ENCODE peak calls at places on chromosomes 7 and 10, in ten cellular contexts. P is endodermal cell; C is H9; J is IMR-90; A is transverse colon; W is tibial nerve; N is CD4-positive, alpha-beta T cell; K is hepatocyte; F is foreskin fibroblast; D is BJ. S is an unnamed sample.

GRCh38 chr10:76432274-76433012 is 1001.0 kb downstream of the LRMDA start:
- DNase-seq in P (peak; percentile 72), C (no peak), J (peak; percentile 74), A (peak; percentile 27), W (no peak), N (no peak), K (no peak), F (peak; percentile 94), D (peak; percentile 56), S (peak; percentile 45)

GRCh38 chr7:70400829-70401380 is 731.0 kb upstream of the GALNT17 start:
- DNase-seq in P (no peak), C (no peak), J (no peak), A (no peak), W (no peak), N (no peak), K (no peak), F (no peak), D (no peak), S (no peak)

GRCh38 chr7:148474421-148474820 is 116.1 kb upstream of the C7orf33 start:
- DNase-seq in P (no peak), C (no peak), J (no peak), A (no peak), W (no peak), N (no peak), K (no peak), F (no peak), D (no peak), S (no peak)

GRCh38 chr7:134599371-134599770 is 47.3 kb upstream of the BPGM start:
- DNase-seq in P (no peak), C (no peak), J (no peak), A (no peak), W (no peak), N (no peak), K (no peak), F (no peak), D (no peak), S (no peak)

GRCh38 chr10:11454958-11455566 is 156.4 kb downstream of the USP6NL start:
- DNase-seq in P (peak; percentile 73), C (peak; percentile 37), J (no peak), A (no peak), W (no peak), N (no peak), K (no peak), F (no peak), D (no peak), S (no peak)

GRCh38 chr7:139043823-139044812 is 8.3 kb upstream of the ZC3HAV1L start:
- DNase-seq in P (no peak), C (no peak), J (peak; percentile 44), A (peak; percentile 51), W (no peak), N (peak; percentile 52), K (no peak), F (no peak), D (no peak), S (no peak)

GRCh38 chr10:65581426-65582026 is 1344.3 kb upstream of the LRRTM3 start:
- DNase-seq in P (no peak), C (no peak), J (no peak), A (no peak), W (no peak), N (no peak), K (no peak), F (no peak), D (no peak), S (no peak)

GRCh38 chr10:29736325-29737208 is 101.8 kb upstream of the SVIL start:
- DNase-seq in P (peak; percentile 88), C (peak; percentile 68), J (peak; percentile 55), A (peak; percentile 70), W (peak; percentile 44), N (no peak), K (peak; percentile 89), F (peak; percentile 89), D (no peak), S (no peak)

GRCh38 chr10:92407305-92408016 is 116.5 kb downstream of the MARCHF5 start:
- DNase-seq in P (no peak), C (no peak), J (no peak), A (no peak), W (no peak), N (no peak), K (no peak), F (peak; percentile 20), D (no peak), S (no peak)

GRCh38 chr10:79282388-79282787 is 64.9 kb upstream of the PPIF start:
- DNase-seq in P (no peak), C (no peak), J (no peak), A (no peak), W (no peak), N (no peak), K (no peak), F (no peak), D (no peak), S (no peak)

GRCh38 chr10:43264324-43264986 is 2.4 kb downstream of the RASGEF1A start:
- DNase-seq in P (peak; percentile 43), C (no peak), J (no peak), A (peak; percentile 5), W (no peak), N (no peak), K (no peak), F (no peak), D (no peak), S (no peak)

GRCh38 chr7:43018446-43018845 is 86.3 kb downstream of the MRPL32 start:
- DNase-seq in P (no peak), C (no peak), J (no peak), A (no peak), W (no peak), N (no peak), K (no peak), F (peak; percentile 57), D (no peak), S (no peak)

GRCh38 chr7:104106106-104106505 is 101.7 kb downstream of the ORC5 start:
- DNase-seq in P (no peak), C (no peak), J (peak; percentile 50), A (no peak), W (no peak), N (no peak), K (no peak), F (peak; percentile 14), D (no peak), S (no peak)
- TF ChIP-seq CTCF in P (peak; percentile 22), C (no peak), J (peak; percentile 52), A (no peak), W (no peak), N (no peak), K (peak; percentile 14), F (peak; percentile 23), D (peak; percentile 18), S (peak; percentile 24)

GRCh38 chr10:109428775-109429480 is 494.4 kb downstream of the XPNPEP1 start:
- DNase-seq in P (no peak), C (no peak), J (no peak), A (no peak), W (no peak), N (no peak), K (no peak), F (no peak), D (no peak), S (no peak)

GRCh38 chr10:109430844-109431243 is 492.5 kb downstream of the XPNPEP1 start:
- DNase-seq in P (no peak), C (no peak), J (no peak), A (no peak), W (no peak), N (no peak), K (no peak), F (no peak), D (no peak), S (no peak)

GRCh38 chr10:109429956-109430760 is 493.2 kb downstream of the XPNPEP1 start:
- DNase-seq in P (no peak), C (no peak), J (peak; percentile 88), A (no peak), W (no peak), N (no peak), K (no peak), F (peak; percentile 48), D (peak; percentile 39), S (no peak)

GRCh38 chr10:109426987-109427386 is 496.3 kb downstream of the XPNPEP1 start:
- DNase-seq in P (no peak), C (no peak), J (no peak), A (no peak), W (no peak), N (no peak), K (no peak), F (no peak), D (no peak), S (no peak)

GRCh38 chr10:109427421-109427820 is 495.9 kb downstream of the XPNPEP1 start:
- DNase-seq in P (no peak), C (no peak), J (peak; percentile 51), A (no peak), W (no peak), N (no peak), K (peak; percentile 27), F (peak; percentile 40), D (no peak), S (no peak)
- TF ChIP-seq CTCF in P (peak; percentile 65), C (peak; percentile 57), J (peak; percentile 64), A (no peak), W (no peak), N (no peak), K (peak; percentile 49), F (peak; percentile 41), D (peak; percentile 40), S (no peak)

DNA sequence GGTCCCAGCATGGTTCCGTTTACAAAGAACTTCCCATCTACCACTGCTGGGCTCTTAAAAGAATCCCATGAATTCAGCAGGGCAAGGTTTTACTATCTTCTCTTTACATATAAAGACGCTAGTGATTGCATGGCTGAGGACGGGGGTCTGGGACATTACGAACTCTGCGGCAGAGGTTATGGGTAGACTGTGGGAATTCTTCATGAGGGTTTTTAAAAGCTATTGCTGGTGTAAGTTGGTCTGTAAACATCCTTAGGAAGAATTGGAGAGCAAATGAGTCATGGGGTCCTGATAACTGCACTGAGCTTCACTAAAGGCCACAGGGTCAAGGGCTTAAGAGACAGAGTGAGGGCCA is 53.1 kb upstream of the TMEM72 start:
- DNase-seq in P (no peak), C (no peak), J (no peak), A (no peak), W (no peak), N (no peak), K (no peak), F (no peak), D (no peak), S (no peak)
- TF ChIP-seq CTCF in P (no peak), C (no peak), J (no peak), A (no peak), W (no peak), N (peak; percentile 48), K (no peak), F (no peak), D (no peak), S (no peak)

DNA sequence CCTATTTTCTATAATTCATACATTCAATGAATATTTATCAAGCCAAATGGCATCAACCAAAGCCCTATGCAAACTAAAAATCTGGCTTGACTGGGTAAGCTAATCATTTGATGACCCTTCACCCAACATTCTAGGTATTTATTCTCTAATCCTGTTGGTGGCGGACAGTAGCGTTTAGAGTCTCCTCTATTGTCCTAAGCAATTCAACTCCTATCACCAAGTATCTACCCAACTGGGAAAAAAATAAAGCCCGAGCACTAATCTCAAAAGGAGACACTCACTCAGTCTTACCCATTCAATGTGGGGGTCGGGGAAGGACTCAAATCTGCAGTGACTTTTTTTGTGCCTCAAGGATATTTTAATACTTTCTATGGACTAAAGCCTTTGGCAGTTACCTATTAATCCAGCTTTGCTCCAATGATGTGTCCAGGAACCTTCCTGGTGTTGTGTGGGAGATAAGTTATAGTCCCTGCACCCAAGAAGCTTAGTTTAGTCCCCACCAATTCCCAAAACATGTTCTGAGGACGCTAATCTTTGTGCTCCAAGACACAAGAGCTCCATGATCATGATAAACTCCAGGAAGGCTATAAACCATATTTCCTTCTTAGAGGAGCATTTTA is 30.6 kb downstream of the DNMBP start:
- DNase-seq in P (no peak), C (no peak), J (no peak), A (no peak), W (no peak), N (no peak), K (no peak), F (no peak), D (no peak), S (no peak)
- TF ChIP-seq CTCF in P (no peak), C (no peak), J (no peak), A (no peak), W (no peak), N (no peak), K (no peak), F (no peak), D (no peak), S (no peak)

S was measured in AG09319.